ENCODE peak calls at places on chromosomes 5 and 9, in eight cellular contexts. V, A, T, B, I, C, F and S are unnamed samples.

GRCh38 chr9:14151451-14151850 is 162.5 kb downstream of the NFIB start:
- DNase-seq in V (no peak), A (no peak), T (no peak), B (no peak), I (no peak), C (no peak), F (no peak), S (no peak)

GRCh38 chr5:51201024-51201423 is 182.2 kb upstream of the ISL1 start:
- DNase-seq in V (no peak), A (no peak), T (no peak), B (no peak), I (no peak), C (no peak), F (no peak), S (no peak)

GRCh38 chr5:120297621-120298020 is 166.5 kb upstream of the PRR16 start:
- DNase-seq in V (peak), A (no peak), T (peak), B (no peak), I (no peak), C (no peak), F (no peak), S (no peak)

GRCh38 chr5:162067138-162067537 is 435 bp upstream of the GABRG2 start:
- DNase-seq in V (no peak), A (no peak), T (no peak), B (no peak), I (no peak), C (no peak), F (no peak), S (no peak)

GRCh38 chr5:15365040-15365439 is 134.9 kb upstream of the FBXL7 start:
- DNase-seq in V (peak), A (no peak), T (peak), B (no peak), I (no peak), C (no peak), F (no peak), S (no peak)

GRCh38 chr5:84569307-84569706 is 184.6 kb upstream of the EDIL3 start:
- DNase-seq in V (no peak), A (no peak), T (no peak), B (no peak), I (no peak), C (no peak), F (no peak), S (no peak)

GRCh38 chr9:125782718-125783117 is 35.5 kb downstream of the PBX3 start:
- DNase-seq in V (no peak), A (no peak), T (no peak), B (no peak), I (no peak), C (no peak), F (no peak), S (no peak)

GRCh38 chr9:111691686-111692329 is 30.4 kb downstream of the GNG10 start:
- DNase-seq in V (peak), A (no peak), T (peak), B (peak), I (peak), C (peak), F (no peak), S (peak)

GRCh38 chr9:133715866-133716563 is 22.1 kb downstream of the SARDH start:
- DNase-seq in V (no peak), A (peak), T (no peak), B (peak), I (no peak), C (no peak), F (peak), S (no peak)

GRCh38 chr9:137550958-137551655 is 572 bp upstream of the MRPL41 start:
- DNase-seq in V (no peak), A (no peak), T (peak), B (no peak), I (peak), C (peak), F (no peak), S (no peak)

GRCh38 chr5:135535820-135536801 is at the start of gene NEUROG1:
- DNase-seq in V (no peak), A (no peak), T (no peak), B (no peak), I (no peak), C (no peak), F (no peak), S (no peak)

GRCh38 chr9:133669402-133669801 is 33.2 kb downstream of the DBH start:
- DNase-seq in V (no peak), A (no peak), T (no peak), B (no peak), I (no peak), C (no peak), F (no peak), S (no peak)

GRCh38 chr5:36861820-36862219 is 14.7 kb upstream of the NIPBL start:
- DNase-seq in V (no peak), A (no peak), T (no peak), B (no peak), I (peak), C (no peak), F (no peak), S (no peak)

GRCh38 chr5:150549735-150550134 is 41.8 kb downstream of the NDST1 start:
- DNase-seq in V (no peak), A (no peak), T (no peak), B (no peak), I (no peak), C (no peak), F (no peak), S (no peak)

GRCh38 chr5:173089581-173089980 is 33.4 kb downstream of the CREBRF start:
- DNase-seq in V (no peak), A (no peak), T (no peak), B (no peak), I (no peak), C (no peak), F (no peak), S (no peak)

GRCh38 chr9:107918749-107919148 is 429.2 kb upstream of the KLF4 start:
- DNase-seq in V (no peak), A (no peak), T (no peak), B (no peak), I (no peak), C (no peak), F (no peak), S (no peak)

GRCh38 chr9:135641745-135642144 is 2.4 kb upstream of the GLT6D1 start:
- DNase-seq in V (no peak), A (no peak), T (peak), B (no peak), I (no peak), C (no peak), F (no peak), S (no peak)

GRCh38 chr5:36870399-36871040 is 6.0 kb upstream of the NIPBL start:
- DNase-seq in V (peak), A (no peak), T (peak), B (peak), I (peak), C (peak), F (no peak), S (peak)

GRCh38 chr9:4939118-4939561 is 45.9 kb upstream of the JAK2 start:
- DNase-seq in V (no peak), A (no peak), T (no peak), B (peak), I (no peak), C (no peak), F (peak), S (no peak)

GRCh38 chr5:115379622-115380344 is 83.3 kb upstream of the CCDC112 start:
- DNase-seq in V (peak), A (no peak), T (no peak), B (no peak), I (peak), C (peak), F (peak), S (peak)

GRCh38 chr5:180026725-180027448 is 44.7 kb downstream of the RNF130 start:
- DNase-seq in V (no peak), A (no peak), T (no peak), B (no peak), I (no peak), C (no peak), F (no peak), S (no peak)

GRCh38 chr5:125657936-125658335 is 765.3 kb upstream of the GRAMD2B start:
- DNase-seq in V (no peak), A (no peak), T (no peak), B (no peak), I (no peak), C (no peak), F (no peak), S (no peak)

GRCh38 chr5:151036556-151036955 is 16.2 kb downstream of the GPX3 start:
- DNase-seq in V (no peak), A (no peak), T (no peak), B (no peak), I (no peak), C (no peak), F (no peak), S (no peak)

GRCh38 chr5:79850316-79850822 is 140.7 kb downstream of the MTX3 start:
- DNase-seq in V (no peak), A (no peak), T (peak), B (no peak), I (no peak), C (no peak), F (no peak), S (no peak)

GRCh38 chr5:39102684-39103155 is 28.5 kb upstream of the RICTOR start:
- DNase-seq in V (no peak), A (no peak), T (no peak), B (no peak), I (no peak), C (no peak), F (no peak), S (no peak)

GRCh38 chr9:121744002-121744686 is 92.7 kb downstream of the DAB2IP start:
- DNase-seq in V (peak), A (peak), T (peak), B (peak), I (peak), C (peak), F (peak), S (peak)

GRCh38 chr5:150106669-150107068 is 20.3 kb upstream of the CSF1R start:
- DNase-seq in V (no peak), A (no peak), T (no peak), B (no peak), I (no peak), C (no peak), F (no peak), S (peak)

GRCh38 chr9:92647671-92648446 is 22.1 kb downstream of the IPPK start:
- DNase-seq in V (no peak), A (no peak), T (no peak), B (no peak), I (no peak), C (no peak), F (no peak), S (no peak)

GRCh38 chr5:139389701-139390638 is at the start of gene MZB1:
- DNase-seq in V (no peak), A (peak), T (no peak), B (peak), I (no peak), C (no peak), F (peak), S (peak)

GRCh38 chr9:15231788-15232635 is 75.0 kb downstream of the TTC39B start:
- DNase-seq in V (no peak), A (no peak), T (peak), B (peak), I (peak), C (peak), F (peak), S (peak)
- TF ChIP-seq CTCF in V (peak), A (no peak), T (peak), B (peak), I (peak), C (peak), F (peak), S (peak)

GRCh38 chr9:98365227-98365669 is 109.8 kb upstream of the TBC1D2 start:
- DNase-seq in V (no peak), A (no peak), T (peak), B (peak), I (peak), C (peak), F (peak), S (no peak)
- TF ChIP-seq CTCF in V (peak), A (no peak), T (peak), B (peak), I (peak), C (peak), F (peak), S (peak)

GRCh38 chr9:77291714-77292113 is 114.4 kb downstream of the VPS13A start:
- DNase-seq in V (no peak), A (no peak), T (peak), B (peak), I (peak), C (peak), F (no peak), S (no peak)
- TF ChIP-seq CTCF in V (peak), A (no peak), T (peak), B (peak), I (peak), C (peak), F (no peak), S (no peak)

GRCh38 chr5:22708770-22709328 is 144.3 kb downstream of the CDH12 start:
- DNase-seq in V (no peak), A (no peak), T (no peak), B (no peak), I (no peak), C (no peak), F (no peak), S (no peak)
- TF ChIP-seq CTCF in V (no peak), A (no peak), T (no peak), B (no peak), I (peak), C (no peak), F (no peak), S (no peak)

GRCh38 chr9:33856247-33856646 is 39.3 kb downstream of the UBE2R2 start:
- DNase-seq in V (no peak), A (no peak), T (no peak), B (no peak), I (no peak), C (no peak), F (no peak), S (no peak)
- TF ChIP-seq CTCF in V (no peak), A (no peak), T (no peak), B (no peak), I (no peak), C (no peak), F (no peak), S (no peak)

GRCh38 chr5:9545959-9546851 is at the start of gene SEMA5A:
- DNase-seq in V (peak), A (no peak), T (peak), B (no peak), I (peak), C (peak), F (no peak), S (peak)
- TF ChIP-seq CTCF in V (peak), A (no peak), T (no peak), B (no peak), I (peak), C (no peak), F (no peak), S (no peak)

GRCh38 chr5:57889558-57889957 is 406.9 kb upstream of the ACTBL2 start:
- DNase-seq in V (peak), A (no peak), T (peak), B (no peak), I (peak), C (peak), F (no peak), S (no peak)
- TF ChIP-seq CTCF in V (peak), A (no peak), T (peak), B (no peak), I (peak), C (peak), F (no peak), S (no peak)

GRCh38 chr5:178688551-178688950 is 41.9 kb downstream of the ZNF354A start:
- DNase-seq in V (no peak), A (no peak), T (no peak), B (no peak), I (peak), C (peak), F (no peak), S (no peak)

GRCh38 chr5:178685386-178686059 is 44.9 kb downstream of the ZNF354A start:
- DNase-seq in V (no peak), A (no peak), T (no peak), B (no peak), I (no peak), C (no peak), F (no peak), S (no peak)

DNA sequence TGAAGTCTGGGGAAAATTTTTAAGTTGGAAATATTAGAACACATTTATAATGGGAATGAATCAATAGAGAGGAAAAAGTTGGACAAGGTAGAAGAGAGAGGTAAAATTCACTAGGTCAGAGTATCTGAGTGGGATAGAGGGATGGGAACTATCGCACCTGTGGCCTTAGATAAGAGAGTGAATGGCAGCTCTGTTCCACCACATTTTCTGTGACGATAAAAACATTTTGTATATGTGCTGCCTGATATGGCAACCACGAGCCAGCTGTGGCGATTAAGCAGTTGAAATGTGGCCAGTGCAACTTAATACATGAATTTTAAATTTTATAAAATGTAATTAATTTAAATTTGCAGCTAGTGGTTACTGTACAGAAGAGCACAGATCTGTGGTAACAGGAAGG is 46.7 kb downstream of the ZNF354A start:
- DNase-seq in V (no peak), A (no peak), T (no peak), B (no peak), I (no peak), C (no peak), F (no peak), S (no peak)
- TF ChIP-seq CTCF in V (no peak), A (no peak), T (no peak), B (no peak), I (no peak), C (no peak), F (no peak), S (no peak)